ENCODE peak calls at places on chromosome 3, in ten cellular contexts. N is CD8-positive, alpha-beta T cell; W is fibroblast of lung; H is aorta; Q is IMR-90; Z is left lung; A is cardiac muscle cell; V is psoas muscle; T is gastrocnemius medialis; R is colonic mucosa. Y is an unnamed sample. For H3K27me3, the result is how much of the 10 kb centered on the place peaks cover.

GRCh38 chr3:116388867-116389385 is 56.4 kb downstream of the LSAMP start:
- DNase-seq in R (no peak), N (no peak), Z (no peak), W (no peak), H (no peak), T (no peak), A (no peak), V (no peak), Q (no peak), Y (no peak)

GRCh38 chr3:79872483-79872882 is 104.7 kb upstream of the ROBO1 start:
- DNase-seq in A (no peak), T (no peak), R (no peak), Q (peak), V (no peak), W (peak), H (no peak), N (no peak), Z (no peak), Y (no peak)

GRCh38 chr3:73552700-73553099 is 72.0 kb downstream of the PDZRN3 start:
- DNase-seq in R (no peak), Q (peak), W (peak), A (no peak), T (peak), N (no peak), H (no peak), V (no peak), Z (no peak), Y (no peak)

GRCh38 chr3:194900886-194901522 is 215.3 kb downstream of the FAM43A start:
- DNase-seq in A (no peak), V (no peak), H (no peak), R (no peak), Z (no peak), W (no peak), Q (no peak), N (no peak), T (no peak), Y (no peak)

GRCh38 chr3:119810018-119810435 is 28.1 kb downstream of the NR1I2 start:
- DNase-seq in N (peak), V (peak), Z (peak), Q (peak), W (peak), A (peak), R (no peak), T (no peak), H (peak), Y (no peak)

GRCh38 chr3:134242649-134243637 is 7.7 kb downstream of the RYK start:
- DNase-seq in H (no peak), N (no peak), R (no peak), V (no peak), Z (no peak), T (no peak), W (peak), A (no peak), Q (peak), Y (no peak)

GRCh38 chr3:124126446-124127017 is 134.6 kb upstream of the ROPN1 start:
- DNase-seq in Z (no peak), T (no peak), H (no peak), A (no peak), R (no peak), Q (no peak), W (peak), V (no peak), N (no peak), Y (no peak)

GRCh38 chr3:120642368-120642948 is 39.6 kb downstream of the HGD start:
- DNase-seq in Q (peak), N (no peak), W (peak), H (no peak), T (no peak), R (no peak), A (no peak), Z (no peak), V (no peak), Y (no peak)

GRCh38 chr3:38542401-38543298 is 46.5 kb downstream of the EXOG start:
- DNase-seq in Z (no peak), Q (peak), W (no peak), R (no peak), A (no peak), V (peak), T (no peak), H (no peak), N (no peak), Y (no peak)

GRCh38 chr3:31288641-31289100 is 244.1 kb upstream of the STT3B start:
- DNase-seq in V (no peak), T (no peak), A (no peak), R (peak), Z (peak), N (no peak), H (peak), W (peak), Q (peak), Y (no peak)

GRCh38 chr3:156005698-156006097 is 114.7 kb upstream of the KCNAB1 start:
- DNase-seq in V (no peak), R (no peak), T (no peak), Q (no peak), H (no peak), W (no peak), N (no peak), Z (no peak), A (no peak), Y (no peak)

GRCh38 chr3:183460059-183461052 is 31.9 kb upstream of the MCF2L2 start:
- DNase-seq in H (no peak), R (no peak), W (no peak), A (no peak), Q (no peak), Z (no peak), V (no peak), N (no peak), T (no peak), Y (no peak)

GRCh38 chr3:48500656-48501055 is 3.3 kb downstream of the SHISA5 start:
- DNase-seq in H (peak), V (no peak), A (no peak), Z (no peak), N (no peak), W (no peak), T (no peak), R (no peak), Q (no peak), Y (no peak)

GRCh38 chr3:81302045-81302444 is 459.4 kb downstream of the GBE1 start:
- DNase-seq in W (peak), A (peak), N (no peak), Z (no peak), T (no peak), R (peak), Q (peak), H (no peak), V (no peak), Y (peak)

GRCh38 chr3:183085634-183086390 is 13.5 kb downstream of the MCCC1 start:
- DNase-seq in N (no peak), R (peak), T (no peak), A (peak), V (no peak), Q (peak), W (peak), Z (no peak), H (no peak), Y (peak)

GRCh38 chr3:197487911-197488391 is 67.8 kb downstream of the BDH1 start:
- DNase-seq in T (peak), Q (peak), H (no peak), A (no peak), V (peak), W (peak), N (no peak), Z (no peak), R (no peak), Y (no peak)

GRCh38 chr3:106058485-106058884 is 189.7 kb upstream of the CBLB start:
- DNase-seq in Q (no peak), T (no peak), V (no peak), R (no peak), A (peak), Z (no peak), H (no peak), N (no peak), W (no peak), Y (no peak)

GRCh38 chr3:10907262-10907661 is 85.3 kb upstream of the SLC6A1 start:
- DNase-seq in T (no peak), A (no peak), W (peak), V (no peak), H (no peak), R (no peak), Q (no peak), Z (no peak), N (no peak), Y (no peak)

GRCh38 chr3:13812039-13812438 is 67.8 kb downstream of the WNT7A start:
- DNase-seq in H (peak), T (no peak), A (no peak), R (no peak), V (no peak), Z (no peak), W (no peak), N (no peak), Q (no peak), Y (no peak)

GRCh38 chr3:158402590-158402989 is 168.4 kb upstream of the MLF1 start:
- DNase-seq in Z (no peak), W (no peak), R (no peak), A (no peak), N (no peak), T (no peak), H (no peak), V (no peak), Q (no peak), Y (no peak)

GRCh38 chr3:107718547-107718946 is 195.8 kb downstream of the BBX start:
- DNase-seq in W (no peak), N (no peak), T (no peak), Z (no peak), Q (no peak), A (no peak), R (no peak), V (no peak), H (no peak), Y (no peak)

GRCh38 chr3:49277357-49277723 is 308 bp upstream of the C3orf62 start:
- DNase-seq in T (no peak), V (no peak), H (no peak), A (no peak), Z (no peak), W (no peak), Q (no peak), R (no peak), N (no peak), Y (no peak)

GRCh38 chr3:100197876-100198275 is 62.9 kb upstream of the TBC1D23 start:
- DNase-seq in W (no peak), T (no peak), Q (no peak), V (no peak), N (no peak), Z (no peak), A (no peak), R (no peak), H (no peak), Y (no peak)

DNA sequence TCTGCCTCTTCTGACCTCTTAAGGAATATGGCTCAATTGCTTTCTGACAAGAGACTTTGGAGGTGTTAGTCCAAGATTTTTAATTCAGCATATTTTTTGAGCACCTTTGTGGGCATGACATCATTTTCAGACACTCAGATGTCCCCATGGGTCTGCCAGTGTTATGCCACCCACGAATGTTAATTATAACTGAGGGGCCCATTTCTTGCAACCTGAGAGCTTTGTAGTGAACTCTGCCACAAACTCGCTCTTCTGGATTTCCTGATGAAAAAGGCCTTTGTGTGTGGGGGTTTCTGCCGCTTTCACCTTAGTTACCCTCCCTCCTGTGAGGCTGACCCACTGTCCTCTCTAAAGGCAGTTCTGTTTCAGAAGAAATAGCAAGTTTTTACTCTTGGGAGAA is 64.5 kb upstream of the CCR4 start:
- DNase-seq in A (no peak), W (no peak), Q (no peak), T (no peak), Z (no peak), V (no peak), H (no peak), N (no peak), R (no peak), Y (no peak)
- H3K27me3 ChIP-seq in A (under half), W (under half), Q (under half), T (under half), Z (under half), V (under half), H (under half), N (under half), R (under half), Y (under half)

DNA sequence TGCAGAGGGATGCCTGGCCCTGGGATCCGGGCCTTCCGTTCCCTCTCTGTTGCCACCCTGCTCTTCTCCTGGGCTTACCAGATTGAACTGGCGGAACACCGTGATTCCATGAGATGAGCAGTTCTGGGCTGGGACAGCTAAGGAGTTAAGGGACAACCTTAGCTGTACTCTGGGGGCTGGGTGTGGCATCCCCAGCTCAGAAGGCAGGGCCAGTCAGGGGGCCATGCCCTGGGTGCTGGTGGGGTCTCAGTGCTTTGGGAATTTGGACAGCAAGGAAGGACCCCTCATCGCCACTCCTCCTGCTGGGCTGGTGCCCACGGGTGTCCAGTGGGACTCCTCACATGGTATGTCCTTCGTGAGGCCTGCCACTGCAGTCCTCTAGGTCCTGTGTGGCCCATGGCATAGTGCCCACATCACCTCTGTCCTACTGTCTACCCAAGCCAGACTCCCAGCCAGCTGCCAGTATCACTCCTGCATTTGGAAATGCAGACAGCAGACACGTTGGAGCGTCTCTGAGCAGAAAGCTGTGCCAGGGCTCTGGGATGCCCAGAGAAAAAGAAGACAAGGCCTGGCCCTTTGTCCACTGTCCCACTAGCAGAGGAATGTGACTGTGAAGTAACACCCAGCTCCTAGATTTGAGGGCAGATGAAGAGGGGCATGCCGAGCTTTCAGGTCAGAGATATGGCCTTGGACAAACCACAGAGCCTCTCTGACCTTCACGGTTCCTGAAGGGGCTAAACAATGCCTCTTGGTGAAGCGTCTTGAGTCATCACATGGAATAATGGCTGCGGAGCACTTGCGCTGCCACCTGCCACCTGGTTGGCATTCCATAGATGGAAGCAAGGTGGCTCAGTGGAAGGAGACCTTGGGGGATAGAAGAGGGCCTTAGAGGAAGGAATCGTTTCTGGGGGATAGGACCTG is 12.2 kb downstream of the MRAS start:
- DNase-seq in A (no peak), Q (no peak), W (no peak), R (no peak), H (no peak), V (peak), N (no peak), Z (no peak), T (peak), Y (no peak)
- H3K27me3 ChIP-seq in A (under half), Q (under half), W (under half), R (under half), H (under half), V (under half), N (under half), Z (under half), T (under half), Y (under half)

DNA sequence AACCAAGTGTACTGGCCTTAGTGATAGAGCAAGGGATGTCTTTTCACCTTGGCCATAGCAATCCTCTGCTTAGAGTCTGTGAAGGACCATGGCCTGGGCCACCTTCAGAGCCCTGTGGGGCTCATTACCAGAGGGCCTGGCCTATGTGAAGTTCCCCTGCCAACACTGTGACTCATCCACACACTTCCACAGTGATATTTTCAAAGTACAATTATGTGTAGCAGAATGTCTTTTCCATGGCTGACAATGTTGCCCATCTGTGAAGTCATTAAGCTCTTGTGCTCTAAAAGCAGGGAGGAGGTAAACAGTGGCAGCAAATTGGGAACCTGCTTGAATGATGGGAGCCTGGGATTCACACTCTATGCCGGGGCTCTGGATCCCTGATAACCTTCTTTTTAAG is 12.2 kb upstream of the CACNA1D start:
- DNase-seq in R (no peak), V (no peak), N (no peak), Q (no peak), T (no peak), W (no peak), H (no peak), Z (no peak), A (no peak), Y (no peak)
- H3K27me3 ChIP-seq in R (under half), V (under half), N (under half), Q (under half), T (under half), W (under half), H (under half), Z (under half), A (under half), Y (under half)

GRCh38 chr3:97857401-97857800 is 35.6 kb downstream of the CRYBG3 start:
- DNase-seq in W (no peak), N (no peak), A (no peak), T (no peak), Z (no peak), V (no peak), R (no peak), Q (no peak), H (no peak), Y (no peak)
- H3K27me3 ChIP-seq in W (under half), N (under half), A (under half), T (under half), Z (under half), V (under half), R (under half), Q (under half), H (under half), Y (under half)

GRCh38 chr3:63442918-63443317 is 164.8 kb downstream of the SYNPR start:
- DNase-seq in Q (no peak), V (no peak), A (no peak), Z (no peak), H (no peak), T (no peak), R (no peak), N (no peak), W (no peak), Y (no peak)
- H3K27me3 ChIP-seq in Q (under half), V (under half), A (under half), Z (under half), H (under half), T (under half), R (under half), N (under half), W (under half), Y (under half)